ENCODE peak calls at places on chromosomes 4 and X, in ten cellular contexts. J, A, H, O, U, V, R, F, P and K are unnamed samples.

GRCh38 chr4:111450867-111451266 is 694.4 kb upstream of the FAM241A start:
- DNase-seq in J (no peak), A (no peak), H (no peak), O (no peak), U (no peak), V (peak; percentile 19), R (peak; percentile 15), F (peak; percentile 30), P (no peak), K (no peak)

GRCh38 chrX:14529288-14529989 is at the start of gene GLRA2:
- DNase-seq in J (peak; percentile 33), A (no peak), H (no peak), O (no peak), U (no peak), V (peak; percentile 13), R (no peak), F (peak; percentile 2), P (peak; percentile 1), K (no peak)

GRCh38 chrX:153708415-153708814 is 15.8 kb downstream of the BCAP31 start:
- DNase-seq in J (peak; percentile 69), A (peak; percentile 79), H (no peak), O (peak; percentile 75), U (peak; percentile 57), V (peak; percentile 79), R (peak; percentile 91), F (peak; percentile 85), P (peak; percentile 81), K (peak; percentile 54)

GRCh38 chrX:120269379-120270035 is 18.9 kb downstream of the ZBTB33 start:
- DNase-seq in J (no peak), A (no peak), H (no peak), O (no peak), U (no peak), V (no peak), R (no peak), F (no peak), P (no peak), K (no peak)

GRCh38 chrX:152869972-152870371 is 27.9 kb upstream of the ZNF185 start:
- DNase-seq in J (no peak), A (no peak), H (no peak), O (no peak), U (no peak), V (no peak), R (no peak), F (no peak), P (no peak), K (no peak)

GRCh38 chrX:153669174-153669890 is 4.3 kb downstream of the PNCK start:
- DNase-seq in J (peak; percentile 51), A (peak; percentile 49), H (peak; percentile 13), O (no peak), U (no peak), V (no peak), R (no peak), F (no peak), P (no peak), K (no peak)

GRCh38 chrX:104913348-104913747 is 307.1 kb downstream of the TEX13A start:
- DNase-seq in J (peak; percentile 3), A (peak; percentile 9), H (no peak), O (no peak), U (no peak), V (no peak), R (peak; percentile 0), F (peak; percentile 21), P (peak; percentile 7), K (no peak)

GRCh38 chrX:134546187-134546586 is 86.2 kb downstream of the HPRT1 start:
- DNase-seq in J (no peak), A (no peak), H (no peak), O (no peak), U (no peak), V (no peak), R (no peak), F (no peak), P (no peak), K (no peak)